ENCODE peak calls at places on chromosomes 16 and 17, in seven cellular contexts. V is T-cell; W is head of caudate nucleus; R is lower leg skin; Q is omental fat pad; U is stimulated activated CD4-positive, alpha-beta T cell treated with anti-CD3 and anti-CD28 coated beads, TNF-alpha, amount 100 ng/mL, for 4 hours; T is stimulated activated CD8-positive, alpha-beta memory T cell treated with anti-CD3 and anti-CD28 coated beads, Interleukin-2, amount 100 ng/mL, for 1 hour. N is an unnamed sample.

GRCh38 chr16:87490091-87490798 is 2.6 kb downstream of the ZCCHC14 start:
- DNase-seq in V (no peak), W (no peak), R (no peak), Q (no peak), U (no peak), T (no peak), N (no peak)

GRCh38 chr17:59174671-59175070 is 19.1 kb downstream of the PRR11 start:
- DNase-seq in V (no peak), W (no peak), R (no peak), Q (no peak), U (no peak), T (no peak), N (no peak)

GRCh38 chr17:56679148-56679766 is 85.8 kb downstream of the NOG start:
- DNase-seq in V (no peak), W (no peak), R (no peak), Q (no peak), U (no peak), T (no peak), N (no peak)

GRCh38 chr16:56918467-56919012 is 13.4 kb upstream of the HERPUD1 start:
- DNase-seq in V (no peak), W (no peak), R (no peak), Q (no peak), U (no peak), T (no peak), N (no peak)

GRCh38 chr16:57039148-57039812 is 49.9 kb downstream of the NLRC5 start:
- DNase-seq in V (no peak), W (no peak), R (no peak), Q (no peak), U (no peak), T (no peak), N (no peak)

GRCh38 chr16:6023449-6023848 is 925.9 kb upstream of the EEF2KMT start:
- DNase-seq in V (no peak), W (no peak), R (no peak), Q (no peak), U (no peak), T (no peak), N (no peak)

GRCh38 chr17:61333151-61333550 is 66.5 kb upstream of the TBX2 start:
- DNase-seq in V (no peak), W (no peak), R (no peak), Q (no peak), U (no peak), T (no peak), N (no peak)

GRCh38 chr16:67277999-67278772 is 1.1 kb upstream of the PLEKHG4 start:
- DNase-seq in V (no peak), W (no peak), R (no peak), Q (no peak), U (no peak), T (no peak), N (no peak)

GRCh38 chr17:72423718-72424117 is 302.9 kb downstream of the SOX9 start:
- DNase-seq in V (no peak), W (no peak), R (no peak), Q (no peak), U (no peak), T (no peak), N (no peak)

GRCh38 chr16:56300901-56301351 is 109.6 kb downstream of the GNAO1 start:
- DNase-seq in V (no peak), W (no peak), R (no peak), Q (no peak), U (no peak), T (no peak), N (no peak)

GRCh38 chr17:81053043-81053970 is 18.4 kb downstream of the BAIAP2 start:
- DNase-seq in V (no peak), W (no peak), R (no peak), Q (no peak), U (no peak), T (no peak), N (no peak)

GRCh38 chr16:11596572-11597226 is 10.0 kb upstream of the LITAF start:
- DNase-seq in V (no peak), W (no peak), R (no peak), Q (no peak), U (no peak), T (no peak), N (no peak)

GRCh38 chr16:30551781-30552180 is 6.4 kb downstream of the ZNF764 start:
- DNase-seq in V (peak; percentile 61), W (no peak), R (no peak), Q (no peak), U (peak; percentile 50), T (no peak), N (no peak)

N was measured in NCI-H1048.